ENCODE peak calls at places on chromosomes 11 and 22, in seven cellular contexts. P is stimulated activated CD4-positive, alpha-beta T cell treated with anti-CD3 and anti-CD28 coated beads, Interleukin-1b, Interleukin-23, amount 100 ng/mL, for 1 hour; C is astrocyte of the spinal cord; X is activated T-cell treated with anti-CD3 and anti-CD28 coated beads for 1 hour; R is germinal center; O is stimulated activated CD8-positive, alpha-beta memory T cell treated with anti-CD3 and anti-CD28 coated beads, Interleukin-15, amount 100 ng/mL, for 1 hour; L is activated CD4-positive, alpha-beta T cell treated with anti-CD3 and anti-CD28 coated beads, Interleukin-2, amount 50 U/mL, for 24 hours. S is an unnamed sample.

GRCh38 chr11:131172011-131172410 is 198.4 kb upstream of the NTM start:
- DNase-seq in P (no peak), C (no peak), X (no peak), R (no peak), O (no peak), L (no peak), S (no peak)

GRCh38 chr22:50326225-50326958 is 420 bp downstream of the DENND6B start:
- DNase-seq in P (no peak), C (no peak), X (no peak), R (no peak), O (no peak), L (no peak), S (no peak)

GRCh38 chr11:123473941-123474668 is 44.0 kb downstream of the GRAMD1B start:
- DNase-seq in P (no peak), C (peak), X (no peak), R (no peak), O (no peak), L (no peak), S (no peak)

GRCh38 chr11:64583296-64584262 is 7.4 kb upstream of the SLC22A12 start:
- DNase-seq in P (no peak), C (no peak), X (no peak), R (no peak), O (no peak), L (no peak), S (no peak)

GRCh38 chr11:3747704-3748103 is 49.6 kb downstream of the NUP98 start:
- DNase-seq in P (no peak), C (peak), X (no peak), R (no peak), O (no peak), L (no peak), S (no peak)

GRCh38 chr11:123316003-123316402 is 114.1 kb upstream of the GRAMD1B start:
- DNase-seq in P (no peak), C (no peak), X (no peak), R (no peak), O (no peak), L (no peak), S (no peak)

GRCh38 chr11:66113132-66113856 is 43.2 kb downstream of the PACS1 start:
- DNase-seq in P (no peak), C (peak), X (no peak), R (no peak), O (no peak), L (no peak), S (no peak)

GRCh38 chr22:23774922-23775436 is 2.3 kb downstream of the MMP11 start:
- DNase-seq in P (no peak), C (peak), X (no peak), R (no peak), O (no peak), L (no peak), S (no peak)

GRCh38 chr22:48101704-48102103 is 1339.3 kb downstream of the TBC1D22A start:
- DNase-seq in P (no peak), C (no peak), X (no peak), R (no peak), O (no peak), L (no peak), S (no peak)

GRCh38 chr22:20154602-20155183 is 3.8 kb upstream of the CCDC188 start:
- DNase-seq in P (no peak), C (no peak), X (no peak), R (no peak), O (no peak), L (no peak), S (no peak)

GRCh38 chr11:76769645-76770586 is 13.2 kb upstream of the TSKU start:
- DNase-seq in P (no peak), C (no peak), X (no peak), R (no peak), O (no peak), L (no peak), S (no peak)

GRCh38 chr11:36436084-36436483 is 74.0 kb downstream of the TRAF6 start:
- DNase-seq in P (no peak), C (no peak), X (no peak), R (no peak), O (no peak), L (no peak), S (no peak)

GRCh38 chr11:61516675-61517516 is 8.3 kb downstream of the LRRC10B start:
- DNase-seq in P (no peak), C (peak), X (peak), R (peak), O (peak), L (peak), S (no peak)

GRCh38 chr11:2097998-2098690 is 41.0 kb downstream of the IGF2 start:
- DNase-seq in P (no peak), C (no peak), X (no peak), R (no peak), O (no peak), L (no peak), S (no peak)